ENCODE peak calls at places on chromosomes 3 and 15, in seven cellular contexts. V is fibroblast of lung, F is tibial nerve, Z is fibroblast of the aortic adventitia, J is aorta, L is HAP-1, E is stomach. U is an unnamed sample.
A peak's percentile ranks its signal among the peaks of the same experiment; 100 is the strongest.

GRCh38 chr15:69757186-69757585 is 304.6 kb downstream of the RPLP1 start:
- DNase-seq in J (no peak), V (peak; percentile 45), L (no peak), F (no peak), Z (no peak), E (no peak), U (no peak)

GRCh38 chr3:43582876-43583275 is 38.9 kb downstream of the ANO10 start:
- DNase-seq in J (no peak), Z (peak; percentile 27), E (no peak), F (no peak), L (no peak), V (peak; percentile 36), U (no peak)

GRCh38 chr3:140432176-140432753 is 245.6 kb upstream of the TRIM42 start:
- DNase-seq in E (no peak), L (no peak), J (no peak), V (peak; percentile 69), F (no peak), Z (no peak), U (no peak)

GRCh38 chr15:92082217-92082843 is 228.8 kb downstream of the SLCO3A1 start:
- DNase-seq in E (peak; percentile 54), V (peak; percentile 56), J (peak; percentile 82), Z (peak; percentile 85), L (peak; percentile 74), F (peak; percentile 75), U (no peak)

GRCh38 chr3:195302436-195302835 is 31.5 kb upstream of the XXYLT1 start:
- DNase-seq in J (no peak), V (peak; percentile 42), F (no peak), L (no peak), Z (no peak), E (no peak), U (no peak)

GRCh38 chr3:3927198-3927597 is 128.0 kb downstream of the LRRN1 start:
- DNase-seq in L (no peak), J (no peak), V (no peak), F (no peak), E (no peak), Z (no peak), U (no peak)

GRCh38 chr15:20340331-20340811 is 201.2 kb downstream of the GOLGA6L6 start:
- DNase-seq in V (no peak), E (peak; percentile 51), F (no peak), J (peak; percentile 98), Z (no peak), L (no peak), U (no peak)

GRCh38 chr3:32045091-32045964 is 61.1 kb upstream of the GPD1L start:
- DNase-seq in F (peak; percentile 11), J (no peak), V (peak; percentile 74), Z (peak; percentile 85), L (no peak), E (peak; percentile 81), U (no peak)

GRCh38 chr3:129312021-129312639 is 33.5 kb downstream of the HMCES start:
- DNase-seq in F (no peak), V (no peak), L (no peak), E (no peak), Z (peak; percentile 7), J (peak; percentile 23), U (no peak)

GRCh38 chr3:48592519-48593087 is 2.5 kb downstream of the COL7A1 start:
- DNase-seq in E (no peak), L (no peak), J (no peak), Z (no peak), V (no peak), F (no peak), U (no peak)

GRCh38 chr15:49530106-49530505 is 90.5 kb downstream of the FAM227B start:
- DNase-seq in L (no peak), E (no peak), J (no peak), V (peak; percentile 11), Z (peak; percentile 9), F (no peak), U (no peak)

GRCh38 chr15:88621789-88622604 is 857 bp downstream of the AEN start:
- DNase-seq in V (peak; percentile 61), F (no peak), J (peak; percentile 56), L (peak; percentile 74), E (no peak), Z (peak; percentile 66), U (no peak)

DNA sequence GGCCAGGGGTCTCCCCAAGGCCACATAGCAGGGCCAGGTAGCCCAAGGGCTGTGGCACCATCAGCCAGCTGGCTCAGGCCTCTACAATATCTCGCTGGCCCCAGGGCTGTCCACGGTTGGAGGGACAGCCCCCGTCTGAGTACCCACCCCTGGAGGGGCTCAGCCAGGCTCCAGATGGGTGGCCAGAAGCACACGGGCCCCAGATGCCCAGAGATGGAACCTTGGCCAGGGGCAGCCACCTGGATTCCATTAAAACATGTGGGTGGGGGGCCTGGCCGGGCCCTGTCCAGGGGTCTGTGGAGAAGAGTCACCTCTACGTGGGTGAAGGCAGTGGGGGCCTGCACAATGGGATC is 8.4 kb downstream of the CSPG4 start:
- DNase-seq in J (no peak), E (no peak), V (no peak), L (no peak), Z (no peak), F (no peak), U (no peak)
- H3K4me3 ChIP-seq in J (no peak overlapping the region), E (no peak overlapping the region), V (no peak overlapping the region), L (no peak overlapping the region), Z (no peak overlapping the region), F (no peak overlapping the region), U (no peak overlapping the region)

DNA sequence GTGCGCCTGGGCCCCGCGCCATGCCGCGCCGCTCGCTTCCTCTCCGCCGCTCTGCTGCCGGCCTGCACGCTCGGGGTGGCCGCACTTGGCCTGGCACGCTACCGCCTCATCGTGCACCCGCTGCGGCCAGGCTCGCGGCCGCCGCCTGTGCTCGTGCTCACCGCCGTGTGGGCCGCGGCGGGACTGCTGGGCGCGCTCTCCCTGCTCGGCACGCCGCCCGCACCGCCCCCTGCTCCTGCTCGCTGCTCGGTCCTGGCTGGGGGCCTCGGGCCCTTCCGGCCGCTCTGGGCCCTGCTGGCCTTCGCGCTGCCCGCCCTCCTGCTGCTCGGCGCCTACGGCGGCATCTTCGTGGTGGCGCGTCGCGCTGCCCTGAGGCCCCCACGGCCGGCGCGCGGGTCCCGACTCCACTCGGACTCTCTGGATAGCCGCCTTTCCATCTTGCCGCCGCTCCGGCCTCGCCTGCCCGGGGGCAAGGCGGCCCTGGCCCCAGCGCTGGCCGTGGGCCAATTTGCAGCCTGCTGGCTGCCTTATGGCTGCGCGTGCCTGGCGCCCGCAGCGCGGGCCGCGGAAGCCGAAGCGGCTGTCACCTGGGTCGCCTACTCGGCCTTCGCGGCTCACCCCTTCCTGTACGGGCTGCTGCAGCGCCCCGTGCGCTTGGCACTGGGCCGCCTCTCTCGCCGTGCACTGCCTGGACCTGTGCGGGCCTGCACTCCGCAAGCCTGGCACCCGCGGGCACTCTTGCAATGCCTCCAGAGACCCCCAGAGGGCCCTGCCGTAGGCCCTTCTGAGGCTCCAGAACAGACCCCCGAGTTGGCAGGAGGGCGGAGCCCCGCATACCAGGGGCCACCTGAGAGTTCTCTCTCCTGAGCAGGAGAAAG is 951 bp downstream of the GPR62 start:
- DNase-seq in V (peak; percentile 69), E (peak; percentile 77), Z (peak; percentile 22), F (no peak), J (peak; percentile 87), L (no peak), U (no peak)
- H3K4me3 ChIP-seq in V (no peak overlapping the region), E (peak overlapping the region; percentile 47), Z (no peak overlapping the region), F (peak overlapping the region; percentile 58), J (no peak overlapping the region), L (no peak overlapping the region), U (peak overlapping the region; percentile 44)

GRCh38 chr15:41512078-41512394 is 1.6 kb downstream of the LTK start:
- DNase-seq in V (no peak), L (no peak), Z (no peak), E (no peak), F (no peak), J (no peak), U (no peak)
- H3K4me3 ChIP-seq in V (no peak overlapping the region), L (no peak overlapping the region), Z (no peak overlapping the region), E (peak overlapping the region; percentile 38), F (peak overlapping the region; percentile 42), J (no peak overlapping the region), U (peak overlapping the region; percentile 11)

DNA sequence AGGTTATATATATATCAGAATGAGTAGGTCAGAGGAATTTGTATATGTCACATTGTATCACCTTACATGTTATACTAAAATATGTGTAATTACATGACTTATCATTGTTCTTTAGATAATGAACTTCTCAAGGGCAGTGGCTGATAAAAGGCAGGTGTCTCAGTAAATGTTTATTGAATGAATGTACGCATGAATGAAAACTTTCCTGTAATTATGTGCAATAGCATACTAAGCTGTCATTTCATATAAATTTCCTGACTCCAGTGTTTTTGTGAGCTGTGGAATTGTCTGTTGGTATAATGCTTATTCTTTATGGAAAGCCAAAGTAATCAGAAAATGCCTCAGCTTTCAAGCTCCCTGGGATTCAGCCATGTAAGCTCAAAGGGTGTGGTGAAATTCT is 4.2 kb downstream of the TBC1D23 start:
- DNase-seq in E (no peak), Z (peak; percentile 20), V (peak; percentile 19), F (no peak), J (no peak), L (no peak), U (no peak)
- H3K4me3 ChIP-seq in E (no peak overlapping the region), Z (no peak overlapping the region), V (no peak overlapping the region), F (no peak overlapping the region), J (no peak overlapping the region), L (no peak overlapping the region), U (no peak overlapping the region)

GRCh38 chr3:49722896-49723295 is 855 bp downstream of the GMPPB start:
- DNase-seq in J (peak; percentile 68), L (no peak), Z (no peak), F (no peak), E (no peak), V (no peak), U (no peak)

GRCh38 chr3:49721861-49722781 is 1.6 kb downstream of the GMPPB start:
- DNase-seq in V (no peak), L (no peak), Z (no peak), F (no peak), E (no peak), J (peak; percentile 71), U (no peak)

GRCh38 chr3:49723301-49723630 is 485 bp downstream of the GMPPB start:
- DNase-seq in L (peak; percentile 42), E (peak; percentile 84), Z (peak; percentile 37), F (no peak), V (peak; percentile 55), J (peak; percentile 83), U (no peak)

GRCh38 chr3:49724586-49724985 is 835 bp upstream of the GMPPB start:
- DNase-seq in J (peak; percentile 72), E (no peak), F (no peak), L (no peak), V (no peak), Z (peak; percentile 19), U (no peak)

GRCh38 chr3:49723631-49724551 is at the start of gene GMPPB:
- DNase-seq in E (peak; percentile 98), V (peak; percentile 96), J (peak; percentile 99), F (peak; percentile 90), Z (peak; percentile 95), L (peak; percentile 96), U (peak; percentile 50)
- H3K4me3 ChIP-seq in E (peak within 1 kb of the TSS; percentile 88), V (peak within 1 kb of the TSS; percentile 98), J (peak within 1 kb of the TSS; percentile 83), F (peak within 1 kb of the TSS; percentile 98), Z (peak within 1 kb of the TSS; percentile 100), L (peak within 1 kb of the TSS; percentile 97), U (peak within 1 kb of the TSS; percentile 99)